ENCODE peak calls at places on chromosomes 11 and 22, in four cellular contexts. C is fibroblast of lung, T is fibroblast of the aortic adventitia, S is body of pancreas. H is an unnamed sample.

GRCh38 chr11:34754171-34754823 is 133.4 kb downstream of the EHF start:
- DNase-seq in C (no peak), T (peak), S (no peak), H (peak)

GRCh38 chr22:38948181-38948940 is 9.0 kb upstream of the APOBEC3A start:
- DNase-seq in C (no peak), T (no peak), S (no peak), H (no peak)

GRCh38 chr11:122167100-122167499 is 51.1 kb upstream of the BLID start:
- DNase-seq in C (peak), T (peak), S (no peak), H (peak)

GRCh38 chr22:20427945-20428417 is 9.6 kb downstream of the SCARF2 start:
- DNase-seq in C (no peak), T (no peak), S (no peak), H (no peak)

GRCh38 chr11:96098511-96099241 is 174.8 kb upstream of the MTMR2 start:
- DNase-seq in C (peak), T (peak), S (no peak), H (peak)

GRCh38 chr11:107857550-107858216 is 904 bp downstream of the SLC35F2 start:
- DNase-seq in C (peak), T (peak), S (no peak), H (peak)

GRCh38 chr11:1763336-1763795 is 361 bp downstream of the CTSD start:
- DNase-seq in C (no peak), T (no peak), S (no peak), H (no peak)

GRCh38 chr11:71940561-71941219 is 11.8 kb downstream of the RNF121 start:
- DNase-seq in C (peak), T (no peak), S (no peak), H (peak)

GRCh38 chr11:63663809-63664208 is 7.4 kb downstream of the ATL3 start:
- DNase-seq in C (peak), T (peak), S (no peak), H (peak)

GRCh38 chr11:122046846-122047245 is 69.2 kb downstream of the BLID start:
- DNase-seq in C (peak), T (peak), S (no peak), H (peak)

DNA sequence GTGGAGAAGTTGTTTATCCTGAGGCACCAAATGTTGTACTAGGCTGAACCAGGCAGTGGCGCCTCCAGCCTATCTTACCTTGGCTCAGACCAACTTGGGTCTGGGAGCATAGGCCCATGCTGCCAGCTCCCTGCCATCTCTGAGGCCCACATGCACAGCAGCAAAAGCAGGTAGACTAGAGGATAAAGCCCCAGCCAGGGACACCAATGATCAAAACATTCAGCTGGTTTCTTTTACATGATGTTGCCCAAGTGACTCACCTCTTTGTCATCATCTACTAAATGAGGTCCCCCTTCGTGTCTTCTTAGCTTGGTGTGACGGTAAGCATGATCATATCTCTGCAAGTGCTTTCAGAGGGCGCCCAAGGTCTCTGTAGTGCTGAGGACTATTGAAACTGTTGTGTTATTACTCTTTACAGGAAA is 112.1 kb upstream of the DRD2 start:
- DNase-seq in C (peak), T (no peak), S (no peak), H (peak)
- TF ChIP-seq CTCF in C (no peak), T (no peak), S (no peak), H (no peak)

GRCh38 chr22:49150801-49151221 is 676.9 kb downstream of the BRD1 start:
- DNase-seq in C (no peak), T (no peak), S (no peak), H (no peak)

GRCh38 chr22:49147617-49148175 is 680.0 kb downstream of the BRD1 start:
- DNase-seq in C (no peak), T (no peak), S (no peak), H (no peak)

GRCh38 chr22:49149721-49150608 is 677.7 kb downstream of the BRD1 start:
- DNase-seq in C (no peak), T (no peak), S (no peak), H (no peak)

GRCh38 chr22:49147171-49147570 is 680.5 kb downstream of the BRD1 start:
- DNase-seq in C (no peak), T (no peak), S (no peak), H (no peak)

GRCh38 chr22:49148895-49149418 is 678.7 kb downstream of the BRD1 start:
- DNase-seq in C (no peak), T (no peak), S (no peak), H (no peak)
- TF ChIP-seq CTCF in C (no peak), T (no peak), S (no peak), H (no peak)

DNA sequence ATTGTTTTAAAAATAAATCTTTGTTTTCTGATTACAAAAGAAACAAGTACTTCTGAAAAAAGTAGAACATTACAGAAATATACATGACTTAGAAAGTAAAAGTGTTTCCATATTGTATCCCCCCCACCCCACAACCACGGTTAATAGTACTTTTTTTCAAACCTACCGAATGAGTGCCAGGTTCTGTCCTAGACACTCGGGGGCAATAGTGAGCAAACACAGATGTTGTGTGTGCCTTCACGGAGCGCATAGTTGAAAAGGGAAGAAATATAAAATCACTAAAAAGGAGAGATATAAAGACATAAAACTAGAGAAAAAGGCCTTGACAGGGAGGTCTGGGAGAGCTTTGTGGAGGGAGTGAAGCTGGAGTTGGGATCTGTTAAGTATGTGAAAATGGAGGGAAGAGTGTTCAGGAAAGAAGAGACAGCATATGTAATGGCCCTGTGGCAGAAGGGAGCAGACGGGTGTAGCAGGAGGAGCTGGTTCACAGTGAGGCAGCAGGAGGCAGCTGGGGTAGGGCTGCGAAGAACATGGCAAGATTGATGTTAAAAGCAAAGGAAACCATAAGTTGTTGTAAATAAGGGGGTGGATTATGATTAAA is 42.1 kb upstream of the ALX4 start:
- DNase-seq in C (no peak), T (no peak), S (no peak), H (peak)
- TF ChIP-seq CTCF in C (no peak), T (peak), S (no peak), H (peak)

GRCh38 chr11:14378171-14378570 is 19.2 kb upstream of the RRAS2 start:
- DNase-seq in C (no peak), T (no peak), S (no peak), H (no peak)

GRCh38 chr11:14372011-14372410 is 13.0 kb upstream of the RRAS2 start:
- DNase-seq in C (no peak), T (no peak), S (no peak), H (no peak)

GRCh38 chr11:14373941-14374646 is 15.1 kb upstream of the RRAS2 start:
- DNase-seq in C (peak), T (peak), S (peak), H (peak)

GRCh38 chr11:14376920-14377319 is 17.9 kb upstream of the RRAS2 start:
- DNase-seq in C (peak), T (no peak), S (no peak), H (no peak)

DNA sequence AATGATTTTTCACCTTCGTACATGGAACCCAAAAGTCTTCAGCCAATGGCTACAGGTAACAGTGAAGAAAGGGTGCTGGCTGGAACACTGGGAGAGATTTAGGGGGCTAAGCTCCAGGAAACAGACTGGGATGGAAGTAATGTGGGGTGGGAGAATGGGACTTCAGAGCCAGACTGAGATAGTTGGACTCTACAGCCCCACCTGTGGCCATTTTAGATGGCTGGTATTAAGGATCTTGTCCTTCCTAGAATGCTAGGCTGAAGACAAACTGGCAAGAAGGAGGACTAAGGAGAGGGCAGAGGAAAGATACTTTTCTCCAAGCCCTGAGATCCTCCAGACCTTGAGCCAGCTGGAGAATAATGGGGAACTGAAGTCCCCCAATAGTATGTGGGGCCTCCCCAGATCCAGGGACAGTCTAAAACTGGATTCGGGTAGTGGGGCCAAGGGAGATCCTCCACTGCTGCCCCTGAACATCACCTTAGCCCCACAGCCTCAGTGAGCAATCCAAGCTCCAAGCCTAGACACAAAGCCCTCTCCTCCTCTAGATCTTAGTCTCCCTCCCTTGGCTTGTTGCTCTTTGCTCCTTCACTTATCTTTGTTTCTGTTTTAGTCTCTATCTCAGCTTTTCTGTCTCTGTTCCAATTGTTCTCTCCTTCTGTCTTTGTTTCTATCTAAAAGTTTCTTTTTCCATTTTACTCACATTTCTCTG is 16.1 kb upstream of the RRAS2 start:
- DNase-seq in C (no peak), T (no peak), S (no peak), H (no peak)
- TF ChIP-seq CTCF in C (peak), T (peak), S (no peak), H (peak)

GRCh38 chr11:76410771-76411423 is 29.8 kb downstream of the GVQW3 start:
- DNase-seq in C (no peak), T (peak), S (no peak), H (peak)

GRCh38 chr11:76419896-76420295 is 24.9 kb upstream of the EMSY start:
- DNase-seq in C (no peak), T (no peak), S (peak), H (peak)

GRCh38 chr11:76415073-76415472 is 29.7 kb upstream of the EMSY start:
- DNase-seq in C (no peak), T (no peak), S (no peak), H (no peak)
- TF ChIP-seq CTCF in C (no peak), T (no peak), S (no peak), H (no peak)

GRCh38 chr22:41560095-41560487 is 719 bp upstream of the CSDC2 start:
- DNase-seq in C (no peak), T (no peak), S (no peak), H (no peak)
- TF ChIP-seq CTCF in C (no peak), T (no peak), S (no peak), H (no peak)

DNA sequence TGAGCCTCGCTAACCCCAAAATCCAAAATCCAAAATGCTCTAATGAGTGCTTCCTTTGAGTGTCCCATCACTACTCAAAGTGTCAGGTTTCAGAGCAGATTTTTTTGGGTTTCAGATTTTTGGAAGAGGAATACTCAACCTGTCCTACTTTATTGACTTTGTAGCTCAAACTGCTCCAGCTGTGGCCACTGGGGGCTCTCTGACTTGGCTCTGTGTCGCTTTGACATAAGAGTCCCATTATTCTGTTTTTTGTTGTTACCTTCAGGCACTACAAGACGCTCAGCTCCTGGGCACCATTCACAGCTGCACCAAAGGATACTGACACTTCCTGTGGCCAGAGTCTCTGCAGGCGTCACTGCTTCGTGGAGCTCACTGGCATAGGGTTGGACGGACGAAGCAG is 41.1 kb downstream of the PHF21B start:
- DNase-seq in C (no peak), T (no peak), S (no peak), H (no peak)
- TF ChIP-seq CTCF in C (no peak), T (no peak), S (no peak), H (no peak)

DNA sequence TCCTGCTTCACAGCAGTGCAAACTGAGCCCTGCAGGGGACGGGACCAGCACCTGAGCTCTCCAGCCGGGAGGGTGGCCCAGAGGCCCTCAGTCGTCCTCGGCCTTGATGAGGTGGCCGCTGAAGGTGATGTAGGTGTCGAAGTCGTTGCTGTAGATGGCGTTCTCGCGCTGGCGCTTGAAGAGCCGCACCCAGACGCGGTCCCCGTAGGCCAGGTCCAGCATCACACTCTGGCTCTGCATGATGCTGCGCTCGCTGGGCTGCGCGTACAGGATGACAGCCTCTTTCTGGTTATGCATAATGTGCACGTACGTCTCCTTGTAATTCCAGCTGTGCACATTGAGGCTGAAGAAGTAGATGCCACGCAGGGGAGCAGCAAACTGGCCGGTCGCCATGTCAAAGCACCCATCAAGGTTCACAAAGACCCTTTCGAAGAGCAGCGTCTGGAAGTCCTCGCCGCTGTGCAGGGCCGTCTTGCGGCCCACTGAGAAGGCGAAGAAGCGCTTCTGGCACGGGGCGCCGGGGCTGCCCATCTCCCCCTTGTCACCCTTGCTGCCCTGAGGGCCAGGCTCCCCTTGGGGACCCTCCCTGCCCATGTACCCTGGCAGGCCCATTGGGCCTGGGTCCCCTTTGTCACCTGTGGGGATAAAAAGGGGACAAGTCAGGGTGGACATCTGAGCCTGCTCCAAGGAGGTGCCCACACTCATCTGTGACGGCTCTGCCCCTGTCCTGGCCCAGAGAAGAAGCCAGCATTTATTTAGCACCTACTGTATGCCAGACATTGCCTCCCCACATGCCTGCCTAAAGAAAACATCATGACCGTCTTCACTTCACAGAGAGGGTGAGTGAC is 5.7 kb downstream of the C1QTNF6 start:
- DNase-seq in C (no peak), T (no peak), S (no peak), H (no peak)
- TF ChIP-seq CTCF in C (no peak), T (no peak), S (no peak), H (no peak)

DNA sequence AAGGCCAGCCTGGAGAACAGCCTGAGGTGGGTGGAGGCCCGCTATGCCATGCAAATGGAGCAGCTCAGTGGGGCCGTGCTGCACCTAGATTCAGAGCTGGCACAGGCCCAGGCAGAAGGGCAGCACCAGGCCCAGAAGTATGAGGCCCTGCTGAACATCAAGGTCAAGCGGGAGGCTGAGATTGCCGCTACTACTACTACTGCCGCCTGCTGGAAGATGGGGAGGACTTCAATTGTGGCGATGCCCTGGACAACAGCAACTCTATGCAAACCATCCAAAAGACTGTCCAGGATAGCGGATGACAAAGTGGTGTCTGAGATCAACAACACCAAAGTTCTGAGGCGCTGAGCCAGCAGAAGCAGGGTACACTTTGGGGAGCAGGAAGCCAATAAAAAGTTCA is 3.1 kb upstream of the TMEM218 start:
- DNase-seq in C (no peak), T (no peak), S (no peak), H (peak)
- TF ChIP-seq CTCF in C (no peak), T (no peak), S (no peak), H (peak)

H was measured in fibroblast of mammary gland.